ENCODE peak calls at places on chromosomes 16 and 17, in six cellular contexts. N is transverse colon, G is fibroblast of lung, Y is cardiac fibroblast, C is MCF 10A, U is lower leg skin. Z is an unnamed sample.

GRCh38 chr16:80045944-80046660 is 445.6 kb upstream of the MAF start:
- DNase-seq in N (no peak), G (no peak), Y (no peak), C (no peak), U (no peak), Z (no peak)

GRCh38 chr17:20284018-20284417 is 183.3 kb downstream of the LGALS9B start:
- DNase-seq in N (no peak), G (no peak), Y (no peak), C (no peak), U (no peak), Z (no peak)

GRCh38 chr17:51487947-51488346 is 227.6 kb downstream of the UTP18 start:
- DNase-seq in N (no peak), G (no peak), Y (peak), C (peak), U (no peak), Z (no peak)

GRCh38 chr16:68987734-68988457 is 117.6 kb upstream of the HAS3 start:
- DNase-seq in N (no peak), G (no peak), Y (peak), C (no peak), U (no peak), Z (no peak)

GRCh38 chr17:7041607-7042506 is 2.0 kb downstream of the SLC16A11 start:
- DNase-seq in N (no peak), G (no peak), Y (no peak), C (no peak), U (no peak), Z (peak)

GRCh38 chr16:16867994-16868393 is 489.1 kb downstream of the NPIPA7 start:
- DNase-seq in N (no peak), G (no peak), Y (no peak), C (no peak), U (no peak), Z (no peak)

GRCh38 chr17:16283705-16284104 is 66.7 kb downstream of the PIGL start:
- DNase-seq in N (no peak), G (peak), Y (peak), C (no peak), U (no peak), Z (no peak)

GRCh38 chr16:87163637-87164036 is 153.6 kb downstream of the C16orf95 start:
- DNase-seq in N (no peak), G (peak), Y (peak), C (no peak), U (no peak), Z (no peak)

GRCh38 chr17:39763046-39763800 is 25.5 kb downstream of the GRB7 start:
- DNase-seq in N (no peak), G (no peak), Y (peak), C (no peak), U (no peak), Z (no peak)

GRCh38 chr17:67525239-67526135 is 148.4 kb downstream of the PITPNC1 start:
- DNase-seq in N (no peak), G (no peak), Y (no peak), C (no peak), U (no peak), Z (no peak)

GRCh38 chr17:32943206-32943605 is 15.3 kb downstream of the TMEM98 start:
- DNase-seq in N (no peak), G (no peak), Y (peak), C (peak), U (no peak), Z (no peak)

GRCh38 chr17:58568050-58568830 is 53.8 kb upstream of the MTMR4 start:
- DNase-seq in N (no peak), G (no peak), Y (no peak), C (no peak), U (no peak), Z (no peak)

GRCh38 chr17:63433746-63434591 is 12.1 kb downstream of the CYB561 start:
- DNase-seq in N (peak), G (peak), Y (peak), C (peak), U (peak), Z (no peak)

GRCh38 chr17:15038656-15039055 is 226.5 kb downstream of the PMP22 start:
- DNase-seq in N (no peak), G (peak), Y (peak), C (peak), U (no peak), Z (no peak)

GRCh38 chr17:65345261-65346060 is 208.3 kb downstream of the RGS9 start:
- DNase-seq in N (no peak), G (no peak), Y (peak), C (peak), U (no peak), Z (no peak)

GRCh38 chr17:1470774-1471462 is 14.9 kb upstream of the CRK start:
- DNase-seq in N (no peak), G (no peak), Y (no peak), C (no peak), U (no peak), Z (no peak)

GRCh38 chr17:80859004-80859941 is 132.4 kb upstream of the CHMP6 start:
- DNase-seq in N (peak), G (peak), Y (peak), C (peak), U (no peak), Z (no peak)

GRCh38 chr16:85360323-85361277 is 248.3 kb upstream of the CIBAR2 start:
- DNase-seq in N (peak), G (no peak), Y (no peak), C (peak), U (peak), Z (no peak)

GRCh38 chr17:11981862-11982261 is 15.4 kb downstream of the ZNF18 start:
- DNase-seq in N (no peak), G (no peak), Y (no peak), C (no peak), U (no peak), Z (no peak)

GRCh38 chr16:49513040-49513439 is 139.4 kb downstream of the C16orf78 start:
- DNase-seq in N (no peak), G (no peak), Y (peak), C (peak), U (no peak), Z (no peak)
- TF ChIP-seq CTCF in N (no peak), G (no peak), Y (peak), C (no peak), U (no peak), Z (no peak)

GRCh38 chr16:46688657-46689491 is at the start of gene VPS35:
- DNase-seq in N (peak), G (peak), Y (peak), C (peak), U (peak), Z (peak)
- TF ChIP-seq CTCF in N (no peak), G (no peak), Y (no peak), C (no peak), U (no peak), Z (no peak)

GRCh38 chr16:67179421-67180080 is 4.2 kb downstream of the MATCAP1 start:
- DNase-seq in N (no peak), G (no peak), Y (no peak), C (no peak), U (peak), Z (no peak)
- TF ChIP-seq CTCF in N (no peak), G (peak), Y (no peak), C (peak), U (no peak), Z (no peak)

DNA sequence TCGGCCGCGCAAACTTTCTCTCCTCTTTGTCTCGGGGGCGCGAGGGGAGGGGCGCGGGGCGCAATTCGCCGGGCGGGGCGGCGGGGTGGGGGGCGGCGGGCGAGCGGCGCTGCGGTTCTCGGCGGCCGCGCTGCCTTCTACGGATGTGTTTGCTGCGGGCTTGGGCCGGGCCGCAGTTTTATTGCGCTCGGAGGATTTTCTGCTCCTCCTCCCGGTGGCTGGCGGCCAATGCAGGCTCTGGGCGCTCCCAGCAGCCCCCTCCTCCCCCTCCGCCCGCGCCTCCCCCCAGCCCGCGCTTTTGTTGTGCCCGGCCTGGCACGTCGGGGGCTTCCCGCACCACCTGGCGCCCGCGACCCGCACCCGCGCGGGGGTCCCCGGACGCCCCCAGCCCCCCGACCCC is at the start of gene TIMP2:
- DNase-seq in N (peak), G (peak), Y (peak), C (peak), U (peak), Z (peak)
- TF ChIP-seq CTCF in N (no peak), G (no peak), Y (peak), C (peak), U (no peak), Z (no peak)